ENCODE peak calls at places on chromosomes 1 and 21, in five cellular contexts. K is aorta; X is stimulated activated CD8-positive, alpha-beta memory T cell treated with anti-CD3 and anti-CD28 coated beads, Interleukin-12 subunit alpha, Interleukin-12 subunit beta, amount 100 ng/mL, for 1 hour; F is cardiac muscle cell; Z is left ventricle myocardium superior. P is an unnamed sample.

GRCh38 chr1:41851589-41851988 is 67.1 kb downstream of the HIVEP3 start:
- DNase-seq in K (no peak), X (no peak), F (peak; percentile 73), Z (no peak), P (peak; percentile 67)

GRCh38 chr1:94334156-94334555 is 84.0 kb upstream of the ABCD3 start:
- DNase-seq in K (no peak), X (no peak), F (peak; percentile 29), Z (no peak), P (no peak)

GRCh38 chr1:51541313-51542050 is 22.4 kb upstream of the EPS15 start:
- DNase-seq in K (no peak), X (no peak), F (peak; percentile 17), Z (no peak), P (peak; percentile 44)

GRCh38 chr1:212141404-212141803 is 105.9 kb downstream of the DTL start:
- DNase-seq in K (no peak), X (no peak), F (no peak), Z (no peak), P (no peak)

GRCh38 chr21:45859041-45859761 is 122.4 kb upstream of the COL6A1 start:
- DNase-seq in K (no peak), X (no peak), F (no peak), Z (no peak), P (no peak)

GRCh38 chr1:154493276-154493675 is 8.7 kb upstream of the TDRD10 start:
- DNase-seq in K (peak; percentile 57), X (no peak), F (no peak), Z (peak; percentile 49), P (peak; percentile 84)

GRCh38 chr1:172931846-172932245 is 118.9 kb downstream of the TNFSF18 start:
- DNase-seq in K (no peak), X (no peak), F (no peak), Z (no peak), P (no peak)

GRCh38 chr1:48526045-48526714 is 54.2 kb upstream of the SPATA6 start:
- DNase-seq in K (no peak), X (no peak), F (peak; percentile 89), Z (peak; percentile 28), P (no peak)

GRCh38 chr1:77287535-77287934 is 5.7 kb downstream of the AK5 start:
- DNase-seq in K (no peak), X (no peak), F (peak; percentile 9), Z (no peak), P (no peak)

GRCh38 chr1:200916152-200916551 is 21.5 kb downstream of the INAVA start:
- DNase-seq in K (no peak), X (no peak), F (no peak), Z (no peak), P (no peak)

GRCh38 chr1:156001021-156001681 is 19.6 kb downstream of the SSR2 start:
- DNase-seq in K (no peak), X (no peak), F (no peak), Z (no peak), P (no peak)

GRCh38 chr1:214422137-214422671 is 129.2 kb downstream of the PTPN14 start:
- DNase-seq in K (no peak), X (no peak), F (peak; percentile 61), Z (no peak), P (no peak)

GRCh38 chr1:97999320-97999719 is 78.5 kb upstream of the DPYD start:
- DNase-seq in K (no peak), X (no peak), F (peak; percentile 54), Z (no peak), P (no peak)

GRCh38 chr1:67393240-67393639 is 37.0 kb downstream of the SERBP1 start:
- DNase-seq in K (no peak), X (no peak), F (no peak), Z (peak; percentile 54), P (no peak)

GRCh38 chr21:44382536-44382935 is 29.1 kb downstream of the TRPM2 start:
- DNase-seq in K (peak; percentile 25), X (no peak), F (no peak), Z (no peak), P (no peak)

GRCh38 chr1:168261390-168261789 is 19.3 kb upstream of the TBX19 start:
- DNase-seq in K (no peak), X (no peak), F (peak; percentile 83), Z (no peak), P (peak; percentile 90)

GRCh38 chr1:93965888-93966287 is 56.7 kb upstream of the GCLM start:
- DNase-seq in K (no peak), X (no peak), F (no peak), Z (no peak), P (no peak)

GRCh38 chr1:89708727-89709375 is 75.9 kb downstream of the LRRC8C start:
- DNase-seq in K (no peak), X (no peak), F (no peak), Z (no peak), P (no peak)

GRCh38 chr1:53505891-53506290 is 46.7 kb downstream of the DMRTB1 start:
- DNase-seq in K (no peak), X (no peak), F (no peak), Z (no peak), P (no peak)

GRCh38 chr1:156295391-156295947 is at the start of gene GLMP:
- DNase-seq in K (peak; percentile 85), X (peak; percentile 45), F (peak; percentile 73), Z (peak; percentile 76), P (peak; percentile 66)

GRCh38 chr1:158203693-158204457 is 23.2 kb downstream of the CD1D start:
- DNase-seq in K (no peak), X (no peak), F (peak; percentile 77), Z (no peak), P (peak; percentile 70)

GRCh38 chr1:107228704-107229103 is 87.9 kb downstream of the NTNG1 start:
- DNase-seq in K (no peak), X (no peak), F (no peak), Z (no peak), P (no peak)

GRCh38 chr1:18470650-18471355 is 9.9 kb upstream of the KLHDC7A start:
- DNase-seq in K (no peak), X (no peak), F (no peak), Z (no peak), P (no peak)

GRCh38 chr1:208040714-208041393 is 129.9 kb upstream of the CD34 start:
- DNase-seq in K (no peak), X (no peak), F (no peak), Z (no peak), P (no peak)

GRCh38 chr1:227043755-227044154 is 103.7 kb downstream of the COQ8A start:
- DNase-seq in K (no peak), X (no peak), F (peak; percentile 83), Z (no peak), P (no peak)

GRCh38 chr1:41800237-41800902 is 118.4 kb downstream of the HIVEP3 start:
- DNase-seq in K (peak; percentile 64), X (no peak), F (peak; percentile 26), Z (peak; percentile 87), P (no peak)

GRCh38 chr1:2879591-2879990 is 78.1 kb upstream of the TTC34 start:
- DNase-seq in K (no peak), X (no peak), F (no peak), Z (no peak), P (no peak)

GRCh38 chr1:214120951-214121350 is 133.2 kb downstream of the PROX1 start:
- DNase-seq in K (no peak), X (no peak), F (no peak), Z (no peak), P (no peak)

GRCh38 chr1:218048828-218049227 is 236.3 kb upstream of the RRP15 start:
- DNase-seq in K (no peak), X (no peak), F (no peak), Z (no peak), P (no peak)